ENCODE peak calls at places on chromosome 1, in five cellular contexts. K is WERI-Rb-1, G is A549, C is pancreas, D is H9. U is an unnamed sample.

GRCh38 chr1:1573843-1574720 is 581 bp downstream of the SSU72 start:
- DNase-seq in K (peak; percentile 46), G (peak; percentile 47), C (peak; percentile 44), D (peak; percentile 73), U (peak; percentile 40)

GRCh38 chr1:198174297-198174696 is 17.5 kb downstream of the NEK7 start:
- DNase-seq in K (no peak), G (no peak), C (no peak), D (no peak), U (no peak)

GRCh38 chr1:94713472-94714141 is 106.5 kb upstream of the SLC44A3 start:
- DNase-seq in K (peak; percentile 75), G (peak; percentile 41), C (peak; percentile 11), D (peak; percentile 94), U (peak; percentile 35)

GRCh38 chr1:209367031-209367813 is 216.3 kb upstream of the CAMK1G start:
- DNase-seq in K (no peak), G (no peak), C (no peak), D (no peak), U (no peak)

GRCh38 chr1:200780545-200781444 is 42.1 kb downstream of the CAMSAP2 start:
- DNase-seq in K (no peak), G (no peak), C (no peak), D (no peak), U (no peak)

GRCh38 chr1:169122976-169123375 is 16.5 kb downstream of the ATP1B1 start:
- DNase-seq in K (no peak), G (no peak), C (no peak), D (no peak), U (no peak)

GRCh38 chr1:6033986-6034749 is 11.5 kb upstream of the KCNAB2 start:
- DNase-seq in K (peak; percentile 84), G (no peak), C (peak; percentile 24), D (peak; percentile 87), U (peak; percentile 72)

GRCh38 chr1:109370712-109371270 is 26.9 kb downstream of the SORT1 start:
- DNase-seq in K (no peak), G (no peak), C (no peak), D (no peak), U (no peak)

GRCh38 chr1:24984800-24985552 is 54.9 kb upstream of the RUNX3 start:
- DNase-seq in K (no peak), G (no peak), C (no peak), D (no peak), U (no peak)

GRCh38 chr1:50970927-50971582 is 1.0 kb downstream of the CDKN2C start:
- DNase-seq in K (no peak), G (no peak), C (no peak), D (no peak), U (no peak)

GRCh38 chr1:116666747-116667576 is 571 bp downstream of the IGSF3 start:
- DNase-seq in K (no peak), G (no peak), C (peak; percentile 7), D (no peak), U (no peak)

GRCh38 chr1:192730206-192730605 is 78.6 kb upstream of the RGS2 start:
- DNase-seq in K (no peak), G (no peak), C (no peak), D (no peak), U (no peak)

GRCh38 chr1:160711528-160712311 is at the start of gene CD48:
- DNase-seq in K (no peak), G (no peak), C (no peak), D (no peak), U (no peak)

GRCh38 chr1:204446413-204447111 is 34.9 kb upstream of the PPP1R15B start:
- DNase-seq in K (peak; percentile 100), G (peak; percentile 81), C (peak; percentile 70), D (peak; percentile 93), U (peak; percentile 77)

GRCh38 chr1:239951518-239952130 is 140.1 kb upstream of the FMN2 start:
- DNase-seq in K (peak; percentile 87), G (peak; percentile 56), C (peak; percentile 45), D (peak; percentile 52), U (peak; percentile 60)

GRCh38 chr1:221118938-221119320 is 239.7 kb downstream of the HLX start:
- DNase-seq in K (no peak), G (no peak), C (no peak), D (no peak), U (no peak)

GRCh38 chr1:221118176-221118937 is 239.1 kb downstream of the HLX start:
- DNase-seq in K (no peak), G (no peak), C (no peak), D (no peak), U (no peak)

GRCh38 chr1:221117133-221117532 is 237.9 kb downstream of the HLX start:
- DNase-seq in K (no peak), G (no peak), C (no peak), D (no peak), U (no peak)

GRCh38 chr1:221122501-221122900 is 243.3 kb downstream of the HLX start:
- DNase-seq in K (no peak), G (no peak), C (no peak), D (no peak), U (no peak)

DNA sequence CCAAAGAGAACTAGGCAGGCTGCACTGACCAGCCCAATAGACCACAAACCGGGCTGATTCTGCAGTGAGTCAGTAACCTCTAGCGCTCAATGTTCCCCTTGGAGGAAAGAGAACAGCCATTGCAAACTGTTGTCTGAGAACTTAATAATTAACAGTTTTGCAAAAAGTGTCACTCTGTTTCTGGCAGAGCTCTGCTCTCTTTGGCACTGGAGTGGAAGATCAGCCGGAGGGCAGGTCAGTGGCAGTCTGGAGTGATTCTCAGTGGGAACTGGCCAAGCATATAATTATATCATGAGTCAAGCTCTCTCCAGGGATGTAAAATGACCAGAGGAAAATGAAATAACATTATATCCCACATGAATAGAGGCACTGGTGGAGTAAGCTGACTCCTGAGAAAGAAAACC is 238.3 kb downstream of the HLX start:
- DNase-seq in K (no peak), G (peak; percentile 31), C (peak; percentile 73), D (no peak), U (peak; percentile 4)
- H3K27ac ChIP-seq in K (no peak overlapping the region), G (peak overlapping the region; percentile 80), C (peak overlapping the region; percentile 64), D (no peak overlapping the region), U (no peak overlapping the region)

DNA sequence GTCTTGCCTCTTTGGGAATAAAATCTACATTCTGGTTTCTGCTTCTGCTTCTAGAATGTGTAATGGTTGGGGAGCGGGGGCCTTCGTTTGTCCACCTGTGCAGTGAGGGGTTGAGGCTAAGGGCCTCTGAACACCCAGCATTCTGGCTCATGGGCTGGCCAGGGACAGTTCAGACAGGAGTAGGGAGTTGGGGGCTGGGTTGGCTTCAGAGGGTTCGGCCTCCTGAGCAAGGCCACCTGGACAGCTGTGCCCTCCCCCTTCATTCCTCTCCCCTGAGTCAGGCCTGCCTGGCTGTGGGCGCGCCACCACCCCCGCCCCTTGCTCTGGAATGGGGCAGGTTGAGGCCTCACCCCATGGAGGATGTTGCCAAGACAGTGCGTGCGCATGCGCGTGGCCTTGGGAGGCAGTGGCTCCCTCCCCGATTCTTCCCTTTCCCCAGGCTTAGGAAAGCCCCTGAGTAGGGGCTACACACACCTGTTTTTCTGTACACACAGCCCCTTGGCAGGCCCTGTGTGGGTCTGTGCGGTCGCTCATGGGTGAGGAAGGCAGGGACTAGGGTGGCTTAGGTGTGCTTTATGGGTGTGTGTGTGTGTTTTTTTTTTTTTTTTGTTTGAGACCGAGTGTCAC is 57.0 kb downstream of the YARS1 start:
- DNase-seq in K (no peak), G (peak; percentile 92), C (peak; percentile 100), D (peak; percentile 99), U (no peak)
- TF ChIP-seq CTCF in K (no peak), G (no peak), C (no peak), D (no peak), U (no peak)

DNA sequence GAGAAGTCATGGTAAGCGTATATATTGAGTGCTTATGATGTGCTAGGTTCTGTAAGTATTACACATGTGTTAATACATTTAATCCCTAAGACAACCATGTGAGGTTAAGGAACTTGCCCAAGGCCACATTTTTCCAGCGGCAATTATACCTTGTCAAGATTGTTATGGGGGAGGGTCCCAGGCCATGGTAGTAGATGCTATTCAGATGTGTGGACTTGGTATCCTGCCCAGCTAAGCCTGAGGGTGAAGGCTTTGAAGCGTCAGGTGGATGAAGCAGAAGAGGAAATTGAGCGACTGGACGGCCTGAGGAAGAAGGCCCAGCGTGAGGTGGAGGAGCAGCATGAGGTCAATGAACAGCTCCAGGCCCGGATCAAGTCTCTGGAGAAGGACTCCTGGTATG is 3.6 kb upstream of the TUFT1 start:
- DNase-seq in K (no peak), G (no peak), C (no peak), D (no peak), U (no peak)
- H3K27ac ChIP-seq in K (no peak overlapping the region), G (peak overlapping the region; percentile 84), C (no peak overlapping the region), D (no peak overlapping the region), U (no peak overlapping the region)

DNA sequence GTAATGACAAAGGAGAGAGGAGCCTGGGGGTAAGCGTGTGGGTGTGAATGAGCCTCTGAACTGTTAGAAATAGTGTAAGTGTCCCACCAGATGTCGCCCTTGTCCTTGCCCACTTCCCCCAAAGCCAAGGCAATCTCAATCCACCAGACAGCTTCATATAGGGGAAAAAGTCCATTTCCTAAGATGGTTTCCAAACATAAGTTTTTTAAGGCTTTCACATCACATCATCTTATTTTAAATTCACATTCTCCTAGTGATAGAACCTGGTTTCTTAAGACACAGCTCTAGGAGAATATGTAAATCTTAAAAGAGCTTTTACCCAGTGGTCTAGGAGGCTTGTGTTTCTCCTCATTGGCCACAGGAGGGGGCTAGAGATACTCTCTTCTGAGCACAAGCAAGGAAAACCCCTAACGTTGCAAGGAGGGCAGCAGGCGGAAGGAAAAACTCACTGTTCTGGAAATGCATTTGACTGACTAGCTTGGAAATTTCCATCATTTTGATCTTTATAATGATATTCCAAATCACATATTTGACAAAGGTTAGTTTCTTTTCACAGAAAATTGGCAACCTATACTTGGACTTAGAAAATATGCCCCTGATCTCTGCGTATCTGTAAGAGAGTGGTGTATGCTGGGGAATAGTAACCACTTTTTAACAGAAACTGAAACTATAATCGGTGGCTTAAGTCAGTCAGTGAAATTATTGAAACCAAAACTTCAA is 51.9 kb upstream of the LPAR3 start:
- DNase-seq in K (peak; percentile 68), G (peak; percentile 24), C (peak; percentile 75), D (peak; percentile 61), U (no peak)
- TF ChIP-seq CTCF in K (peak; percentile 79), G (peak; percentile 96), C (peak; percentile 41), D (peak; percentile 97), U (peak; percentile 95)

DNA sequence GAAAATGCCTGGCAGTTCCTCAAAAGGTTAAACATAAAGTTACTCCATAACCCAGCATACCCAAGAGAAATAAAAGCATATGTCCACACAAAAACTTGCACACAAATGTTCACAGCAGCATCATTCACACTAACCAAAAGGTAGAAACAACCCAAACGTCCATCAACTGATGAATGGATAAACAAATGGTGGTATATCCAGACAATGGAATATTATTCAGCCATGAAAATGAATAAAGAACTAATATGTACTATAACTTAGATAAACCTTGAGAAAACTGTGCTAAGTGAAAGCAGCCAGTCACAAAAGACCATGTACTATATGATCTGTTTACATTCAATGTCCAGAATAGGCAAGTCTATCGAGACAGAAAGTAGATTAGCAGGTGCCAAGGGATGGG is 60.4 kb downstream of the CAMK2N1 start:
- DNase-seq in K (no peak), G (no peak), C (no peak), D (no peak), U (no peak)
- H3K27ac ChIP-seq in K (no peak overlapping the region), G (no peak overlapping the region), C (no peak overlapping the region), D (no peak overlapping the region), U (no peak overlapping the region)

U was measured in dorsolateral prefrontal cortex.